ENCODE peak calls at places on chromosomes 7 and 10, in seven cellular contexts. One of them, this sample, is unnamed.

GRCh38 chr7:95577137-95577536 is 19.2 kb downstream of the PDK4 start:
- DNase-seq in GM23338: peak; percentile 51
- DNase-seq in right cardiac atrium: no peak
- DNase-seq in aorta: no peak
- DNase-seq in HCT116: no peak
- DNase-seq in astrocyte: no peak
- DNase-seq in tibial nerve: no peak
- DNase-seq in this sample: no peak

GRCh38 chr7:153886506-153887391 is 165.4 kb upstream of the DPP6 start:
- DNase-seq in GM23338: no peak
- DNase-seq in right cardiac atrium: peak; percentile 37
- DNase-seq in aorta: no peak
- DNase-seq in HCT116: no peak
- DNase-seq in astrocyte: no peak
- DNase-seq in tibial nerve: no peak
- DNase-seq in this sample: no peak

GRCh38 chr7:27162930-27163775 is 2.2 kb downstream of the HOXA9 start:
- DNase-seq in GM23338: no peak
- DNase-seq in right cardiac atrium: no peak
- DNase-seq in aorta: no peak
- DNase-seq in HCT116: no peak
- DNase-seq in astrocyte: no peak
- DNase-seq in tibial nerve: no peak
- DNase-seq in this sample: no peak

GRCh38 chr10:122503886-122504285 is 42.5 kb downstream of the HTRA1 start:
- DNase-seq in GM23338: no peak
- DNase-seq in right cardiac atrium: no peak
- DNase-seq in aorta: no peak
- DNase-seq in HCT116: no peak
- DNase-seq in astrocyte: no peak
- DNase-seq in tibial nerve: no peak
- DNase-seq in this sample: no peak

GRCh38 chr7:122143751-122144711 is at the start of gene AASS:
- DNase-seq in GM23338: peak; percentile 99
- DNase-seq in right cardiac atrium: peak; percentile 99
- DNase-seq in aorta: peak; percentile 98
- DNase-seq in HCT116: peak; percentile 80
- DNase-seq in astrocyte: peak; percentile 94
- DNase-seq in tibial nerve: peak; percentile 98
- DNase-seq in this sample: peak; percentile 99

GRCh38 chr10:17737021-17737965 is 14.7 kb upstream of the TMEM236 start:
- DNase-seq in GM23338: peak; percentile 71
- DNase-seq in right cardiac atrium: peak; percentile 85
- DNase-seq in aorta: no peak
- DNase-seq in HCT116: no peak
- DNase-seq in astrocyte: peak; percentile 22
- DNase-seq in tibial nerve: peak; percentile 14
- DNase-seq in this sample: no peak

GRCh38 chr7:155344618-155345433 is 47.1 kb downstream of the INSIG1 start:
- DNase-seq in GM23338: peak; percentile 83
- DNase-seq in right cardiac atrium: peak; percentile 93
- DNase-seq in aorta: peak; percentile 78
- DNase-seq in HCT116: peak; percentile 61
- DNase-seq in astrocyte: peak; percentile 40
- DNase-seq in tibial nerve: peak; percentile 74
- DNase-seq in this sample: peak; percentile 85

GRCh38 chr10:60607409-60607808 is 170.9 kb upstream of the CDK1 start:
- DNase-seq in GM23338: no peak
- DNase-seq in right cardiac atrium: no peak
- DNase-seq in aorta: no peak
- DNase-seq in HCT116: no peak
- DNase-seq in astrocyte: no peak
- DNase-seq in tibial nerve: no peak
- DNase-seq in this sample: no peak

GRCh38 chr7:2808891-2809660 is 35.0 kb downstream of the GNA12 start:
- DNase-seq in GM23338: peak; percentile 0
- DNase-seq in right cardiac atrium: no peak
- DNase-seq in aorta: peak; percentile 68
- DNase-seq in HCT116: no peak
- DNase-seq in astrocyte: no peak
- DNase-seq in tibial nerve: no peak
- DNase-seq in this sample: no peak

GRCh38 chr10:49700997-49701396 is 21.5 kb downstream of the C10orf53 start:
- DNase-seq in GM23338: peak; percentile 80
- DNase-seq in right cardiac atrium: no peak
- DNase-seq in aorta: no peak
- DNase-seq in HCT116: peak; percentile 7
- DNase-seq in astrocyte: no peak
- DNase-seq in tibial nerve: no peak
- DNase-seq in this sample: no peak

GRCh38 chr10:44974628-44975431 is 3.8 kb downstream of the DEPP1 start:
- DNase-seq in GM23338: peak; percentile 75
- DNase-seq in right cardiac atrium: peak; percentile 88
- DNase-seq in aorta: peak; percentile 81
- DNase-seq in HCT116: peak; percentile 13
- DNase-seq in astrocyte: peak; percentile 29
- DNase-seq in tibial nerve: peak; percentile 74
- DNase-seq in this sample: peak; percentile 78

GRCh38 chr10:58243269-58243668 is 24.4 kb downstream of the IPMK start:
- DNase-seq in GM23338: no peak
- DNase-seq in right cardiac atrium: no peak
- DNase-seq in aorta: no peak
- DNase-seq in HCT116: no peak
- DNase-seq in astrocyte: no peak
- DNase-seq in tibial nerve: no peak
- DNase-seq in this sample: no peak

GRCh38 chr7:54932818-54933543 is 85.8 kb upstream of the EGFR start:
- DNase-seq in GM23338: peak; percentile 81
- DNase-seq in right cardiac atrium: peak; percentile 88
- DNase-seq in aorta: peak; percentile 67
- DNase-seq in HCT116: peak; percentile 28
- DNase-seq in astrocyte: peak; percentile 65
- DNase-seq in tibial nerve: peak; percentile 9
- DNase-seq in this sample: peak; percentile 70

GRCh38 chr7:75619636-75620035 is 119.1 kb downstream of the HIP1 start:
- DNase-seq in GM23338: no peak
- DNase-seq in right cardiac atrium: no peak
- DNase-seq in aorta: no peak
- DNase-seq in HCT116: no peak
- DNase-seq in astrocyte: no peak
- DNase-seq in tibial nerve: no peak
- DNase-seq in this sample: no peak

GRCh38 chr10:99172130-99172738 is 63.4 kb downstream of the HPSE2 start:
- DNase-seq in GM23338: peak; percentile 79
- DNase-seq in right cardiac atrium: no peak
- DNase-seq in aorta: peak; percentile 50
- DNase-seq in HCT116: peak; percentile 51
- DNase-seq in astrocyte: no peak
- DNase-seq in tibial nerve: no peak
- DNase-seq in this sample: no peak

GRCh38 chr7:123355576-123356195 is 155.9 kb upstream of the SLC13A1 start:
- DNase-seq in GM23338: peak; percentile 30
- DNase-seq in right cardiac atrium: no peak
- DNase-seq in aorta: no peak
- DNase-seq in HCT116: peak; percentile 26
- DNase-seq in astrocyte: peak; percentile 6
- DNase-seq in tibial nerve: no peak
- DNase-seq in this sample: no peak

GRCh38 chr10:126538439-126539140 is 131.9 kb downstream of the C10orf90 start:
- DNase-seq in GM23338: no peak
- DNase-seq in right cardiac atrium: no peak
- DNase-seq in aorta: no peak
- DNase-seq in HCT116: no peak
- DNase-seq in astrocyte: no peak
- DNase-seq in tibial nerve: no peak
- DNase-seq in this sample: no peak

GRCh38 chr7:124201768-124202349 is 169.0 kb upstream of the TMEM229A start:
- DNase-seq in GM23338: no peak
- DNase-seq in right cardiac atrium: no peak
- DNase-seq in aorta: no peak
- DNase-seq in HCT116: no peak
- DNase-seq in astrocyte: no peak
- DNase-seq in tibial nerve: no peak
- DNase-seq in this sample: no peak

GRCh38 chr10:70269741-70270140 is 14.1 kb downstream of the NPFFR1 start:
- DNase-seq in GM23338: no peak
- DNase-seq in right cardiac atrium: no peak
- DNase-seq in aorta: no peak
- DNase-seq in HCT116: no peak
- DNase-seq in astrocyte: no peak
- DNase-seq in tibial nerve: no peak
- DNase-seq in this sample: no peak

GRCh38 chr7:82050134-82050533 is 280.3 kb upstream of the HGF start:
- DNase-seq in GM23338: peak; percentile 6
- DNase-seq in right cardiac atrium: no peak
- DNase-seq in aorta: no peak
- DNase-seq in HCT116: peak; percentile 59
- DNase-seq in astrocyte: peak; percentile 92
- DNase-seq in tibial nerve: no peak
- DNase-seq in this sample: no peak

GRCh38 chr7:55250313-55250712 is 114.8 kb upstream of the LANCL2 start:
- DNase-seq in GM23338: peak; percentile 84
- DNase-seq in right cardiac atrium: no peak
- DNase-seq in aorta: no peak
- DNase-seq in HCT116: peak; percentile 48
- DNase-seq in astrocyte: no peak
- DNase-seq in tibial nerve: no peak
- DNase-seq in this sample: peak; percentile 40

GRCh38 chr7:148856035-148856881 is 27.8 kb downstream of the EZH2 start:
- DNase-seq in GM23338: peak; percentile 60
- DNase-seq in right cardiac atrium: no peak
- DNase-seq in aorta: no peak
- DNase-seq in HCT116: peak; percentile 28
- DNase-seq in astrocyte: no peak
- DNase-seq in tibial nerve: peak; percentile 29
- DNase-seq in this sample: no peak

DNA sequence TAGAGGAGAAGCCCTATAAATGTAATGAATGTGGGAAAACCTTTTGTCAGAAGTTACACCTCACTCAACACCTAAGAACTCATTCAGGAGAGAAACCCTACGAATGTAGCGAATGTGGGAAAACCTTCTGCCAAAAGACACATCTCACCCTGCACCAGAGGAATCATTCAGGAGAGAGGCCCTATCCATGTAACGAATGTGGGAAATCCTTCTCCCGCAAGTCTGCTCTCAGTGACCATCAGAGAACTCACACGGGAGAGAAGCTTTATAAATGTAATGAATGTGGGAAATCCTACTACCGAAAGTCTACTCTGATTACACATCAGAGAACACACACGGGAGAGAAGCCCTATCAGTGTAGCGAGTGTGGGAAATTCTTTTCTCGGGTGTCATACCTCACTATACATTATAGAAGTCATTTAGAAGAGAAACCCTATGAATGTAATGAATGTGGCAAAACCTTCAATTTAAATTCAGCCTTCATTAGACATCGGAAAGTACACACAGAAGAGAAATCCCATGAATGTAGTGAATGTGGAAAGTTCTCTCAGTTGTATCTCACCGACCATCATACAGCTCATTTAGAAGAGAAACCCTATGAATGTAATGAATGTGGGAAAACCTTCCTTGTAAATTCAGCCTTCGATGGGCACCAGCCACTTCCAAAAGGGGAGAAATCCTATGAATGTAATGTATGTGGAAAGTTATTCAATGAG is 18.9 kb downstream of the RBAK start:
- DNase-seq in GM23338: peak; percentile 46
- DNase-seq in right cardiac atrium: no peak
- DNase-seq in aorta: no peak
- DNase-seq in HCT116: no peak
- DNase-seq in astrocyte: peak; percentile 21
- DNase-seq in tibial nerve: no peak
- DNase-seq in this sample: no peak
- H3K4me3 ChIP-seq in GM23338: peak overlapping the region; percentile 42
- H3K4me3 ChIP-seq in right cardiac atrium: peak overlapping the region; percentile 37
- H3K4me3 ChIP-seq in aorta: peak overlapping the region; percentile 18
- H3K4me3 ChIP-seq in HCT116: no peak overlapping the region
- H3K4me3 ChIP-seq in astrocyte: peak overlapping the region; percentile 7
- H3K4me3 ChIP-seq in tibial nerve: no peak overlapping the region
- H3K4me3 ChIP-seq in this sample: no peak overlapping the region

DNA sequence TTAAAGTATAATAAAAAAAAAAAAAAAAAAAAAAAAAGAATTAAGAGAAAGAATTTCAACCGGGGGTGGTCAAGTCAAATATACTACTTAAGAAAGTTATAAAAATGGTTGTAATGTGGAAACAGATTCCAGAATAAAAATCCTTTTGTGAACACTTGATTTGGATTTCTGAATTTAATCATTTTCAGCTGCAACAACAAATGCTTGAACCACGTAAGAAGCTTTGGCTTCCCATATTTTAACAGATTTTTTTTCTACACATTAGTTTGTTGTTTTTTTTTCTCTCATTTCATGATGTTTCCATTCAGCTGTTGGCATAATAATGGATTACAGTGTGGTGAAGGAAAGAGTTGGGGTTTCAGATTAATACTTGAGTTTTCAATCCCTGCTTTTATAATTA is 137.3 kb upstream of the AGR3 start:
- DNase-seq in GM23338: no peak
- DNase-seq in right cardiac atrium: no peak
- DNase-seq in aorta: no peak
- DNase-seq in HCT116: no peak
- DNase-seq in astrocyte: no peak
- DNase-seq in tibial nerve: no peak
- DNase-seq in this sample: no peak
- H3K27me3 ChIP-seq in GM23338: no peaks in the 10 kb centered on the region
- H3K27me3 ChIP-seq in right cardiac atrium: no peaks in the 10 kb centered on the region
- H3K27me3 ChIP-seq in aorta: no peaks in the 10 kb centered on the region
- H3K27me3 ChIP-seq in HCT116: no peaks in the 10 kb centered on the region
- H3K27me3 ChIP-seq in astrocyte: no peaks in the 10 kb centered on the region
- H3K27me3 ChIP-seq in tibial nerve: no peaks in the 10 kb centered on the region
- H3K27me3 ChIP-seq in this sample: no peaks in the 10 kb centered on the region

GRCh38 chr7:3918576-3918975 is 617.5 kb downstream of the SDK1 start:
- DNase-seq in GM23338: no peak
- DNase-seq in right cardiac atrium: no peak
- DNase-seq in aorta: no peak
- DNase-seq in HCT116: no peak
- DNase-seq in astrocyte: no peak
- DNase-seq in tibial nerve: no peak
- DNase-seq in this sample: peak; percentile 59
- H3K4me3 ChIP-seq in GM23338: no peak overlapping the region
- H3K4me3 ChIP-seq in right cardiac atrium: no peak overlapping the region
- H3K4me3 ChIP-seq in aorta: no peak overlapping the region
- H3K4me3 ChIP-seq in HCT116: no peak overlapping the region
- H3K4me3 ChIP-seq in astrocyte: no peak overlapping the region
- H3K4me3 ChIP-seq in tibial nerve: no peak overlapping the region
- H3K4me3 ChIP-seq in this sample: no peak overlapping the region

DNA sequence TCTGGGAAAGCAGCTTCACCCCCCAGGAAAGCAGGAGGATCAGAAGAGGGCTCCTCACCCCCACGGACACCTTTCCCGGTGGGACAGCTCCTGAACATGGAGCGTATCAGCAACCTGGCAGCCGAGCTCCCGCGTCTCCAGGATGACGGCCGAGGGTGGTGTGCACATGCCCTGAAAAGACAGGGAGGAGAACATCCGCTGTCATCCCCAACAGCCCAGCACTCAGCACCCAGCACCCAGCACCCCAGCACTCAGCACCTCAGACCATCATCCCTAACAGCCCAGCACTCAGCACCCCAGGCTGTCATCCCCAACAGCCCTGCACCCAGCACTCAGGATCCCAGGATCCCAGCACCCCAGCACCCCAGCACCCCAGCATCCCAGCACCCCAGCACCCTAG is 3.9 kb upstream of the CFAP46 start:
- DNase-seq in GM23338: no peak
- DNase-seq in right cardiac atrium: no peak
- DNase-seq in aorta: no peak
- DNase-seq in HCT116: no peak
- DNase-seq in astrocyte: no peak
- DNase-seq in tibial nerve: no peak
- DNase-seq in this sample: no peak
- H3K27me3 ChIP-seq in GM23338: no peaks in the 10 kb centered on the region
- H3K27me3 ChIP-seq in right cardiac atrium: no peaks in the 10 kb centered on the region
- H3K27me3 ChIP-seq in aorta: no peaks in the 10 kb centered on the region
- H3K27me3 ChIP-seq in HCT116: peaks cover 6% of the 10 kb centered on the region
- H3K27me3 ChIP-seq in astrocyte: peaks cover 13% of the 10 kb centered on the region
- H3K27me3 ChIP-seq in tibial nerve: no peaks in the 10 kb centered on the region
- H3K27me3 ChIP-seq in this sample: peaks cover 53% of the 10 kb centered on the region

This sample was measured in suprapubic skin.